ENCODE peak calls at places on chromosomes 7 and 10, in nine cellular contexts. One of them, this sample, is unnamed.
A peak's percentile ranks its signal among the peaks of the same experiment; 100 is the strongest.

GRCh38 chr7:140263277-140263676 is 86.5 kb upstream of the KDM7A start:
- DNase-seq in adrenal gland: no peak
- DNase-seq in spleen: no peak
- DNase-seq in prostate gland: no peak
- DNase-seq in uterus: no peak
- DNase-seq in Peyer's patch: peak; percentile 21
- DNase-seq in ovary: no peak
- DNase-seq in GM12878: no peak
- DNase-seq in gastrocnemius medialis: no peak
- DNase-seq in this sample: no peak

GRCh38 chr7:120792861-120793130 is 65.1 kb downstream of the TSPAN12 start:
- DNase-seq in adrenal gland: no peak
- DNase-seq in spleen: no peak
- DNase-seq in prostate gland: no peak
- DNase-seq in uterus: no peak
- DNase-seq in Peyer's patch: no peak
- DNase-seq in ovary: no peak
- DNase-seq in GM12878: no peak
- DNase-seq in gastrocnemius medialis: no peak
- DNase-seq in this sample: no peak

GRCh38 chr10:89332092-89332633 is 4.4 kb downstream of the IFIT3 start:
- DNase-seq in adrenal gland: no peak
- DNase-seq in spleen: no peak
- DNase-seq in prostate gland: no peak
- DNase-seq in uterus: no peak
- DNase-seq in Peyer's patch: peak; percentile 24
- DNase-seq in ovary: no peak
- DNase-seq in GM12878: peak; percentile 92
- DNase-seq in gastrocnemius medialis: no peak
- DNase-seq in this sample: no peak

GRCh38 chr7:150631084-150631824 is 931 bp downstream of the GIMAP6 start:
- DNase-seq in adrenal gland: peak; percentile 34
- DNase-seq in spleen: peak; percentile 85
- DNase-seq in prostate gland: no peak
- DNase-seq in uterus: no peak
- DNase-seq in Peyer's patch: peak; percentile 36
- DNase-seq in ovary: no peak
- DNase-seq in GM12878: peak; percentile 33
- DNase-seq in gastrocnemius medialis: no peak
- DNase-seq in this sample: peak; percentile 74

GRCh38 chr7:113086431-113086888 is at the start of gene GPR85:
- DNase-seq in adrenal gland: peak; percentile 18
- DNase-seq in spleen: peak; percentile 82
- DNase-seq in prostate gland: peak; percentile 37
- DNase-seq in uterus: peak; percentile 35
- DNase-seq in Peyer's patch: no peak
- DNase-seq in ovary: peak; percentile 31
- DNase-seq in GM12878: no peak
- DNase-seq in gastrocnemius medialis: peak; percentile 9
- DNase-seq in this sample: peak; percentile 41

GRCh38 chr10:15168296-15168780 is at the start of gene NMT2:
- DNase-seq in adrenal gland: peak; percentile 87
- DNase-seq in spleen: peak; percentile 98
- DNase-seq in prostate gland: no peak
- DNase-seq in uterus: peak; percentile 87
- DNase-seq in Peyer's patch: peak; percentile 41
- DNase-seq in ovary: peak; percentile 91
- DNase-seq in GM12878: no peak
- DNase-seq in gastrocnemius medialis: peak; percentile 81
- DNase-seq in this sample: no peak

GRCh38 chr7:133993547-133993946 is 133.6 kb upstream of the LRGUK start:
- DNase-seq in adrenal gland: no peak
- DNase-seq in spleen: no peak
- DNase-seq in prostate gland: no peak
- DNase-seq in uterus: no peak
- DNase-seq in Peyer's patch: no peak
- DNase-seq in ovary: no peak
- DNase-seq in GM12878: no peak
- DNase-seq in gastrocnemius medialis: no peak
- DNase-seq in this sample: no peak

GRCh38 chr7:55538538-55538937 is 33.8 kb downstream of the VOPP1 start:
- DNase-seq in adrenal gland: no peak
- DNase-seq in spleen: no peak
- DNase-seq in prostate gland: no peak
- DNase-seq in uterus: no peak
- DNase-seq in Peyer's patch: no peak
- DNase-seq in ovary: no peak
- DNase-seq in GM12878: no peak
- DNase-seq in gastrocnemius medialis: no peak
- DNase-seq in this sample: no peak

DNA sequence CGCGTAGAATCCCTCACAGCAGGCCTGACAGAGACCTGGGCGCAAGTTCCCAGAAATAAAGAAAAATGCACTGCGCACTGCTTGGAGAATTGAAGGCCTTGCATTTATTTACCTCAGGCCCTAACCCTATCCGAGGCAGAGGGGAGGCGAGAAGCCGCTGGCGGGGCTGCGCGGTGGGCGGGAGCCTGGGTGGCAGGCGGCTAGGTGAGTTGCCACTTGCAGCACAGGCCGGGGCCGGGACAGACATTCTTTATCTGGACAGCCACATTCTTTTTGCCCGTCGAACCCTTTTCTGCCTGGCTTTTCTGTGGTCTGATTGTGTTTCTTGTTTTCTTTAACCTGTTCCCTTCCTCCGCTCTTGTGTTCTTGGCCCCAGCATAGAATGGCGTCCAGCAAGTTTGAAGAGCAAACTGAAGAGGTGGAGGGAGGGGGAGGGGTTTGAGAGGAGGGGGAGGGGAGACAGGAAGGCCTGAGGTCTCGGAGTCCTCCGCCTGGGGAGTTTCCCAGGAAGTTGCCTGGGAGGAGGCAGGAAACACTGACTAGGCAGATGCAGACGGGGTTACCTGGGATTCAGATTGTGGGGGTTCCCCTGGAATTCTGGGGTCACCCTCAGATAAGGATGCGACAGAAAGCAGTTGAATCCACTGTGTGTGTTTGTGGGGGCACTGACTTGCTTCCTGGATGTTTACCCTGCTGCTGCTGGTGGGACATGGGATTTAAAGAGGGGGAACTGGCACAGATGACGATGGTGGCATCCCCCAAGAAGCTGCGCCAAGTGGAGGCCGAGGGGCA is 5.1 kb downstream of the SHH start:
- DNase-seq in adrenal gland: no peak
- DNase-seq in spleen: peak; percentile 55
- DNase-seq in prostate gland: no peak
- DNase-seq in uterus: no peak
- DNase-seq in Peyer's patch: no peak
- DNase-seq in ovary: no peak
- DNase-seq in GM12878: no peak
- DNase-seq in gastrocnemius medialis: no peak
- DNase-seq in this sample: peak; percentile 36
- H3K27me3 ChIP-seq in adrenal gland: peaks cover 41% of the 10 kb centered on the region
- H3K27me3 ChIP-seq in spleen: peaks cover 96% of the 10 kb centered on the region
- H3K27me3 ChIP-seq in prostate gland: peaks cover 18% of the 10 kb centered on the region
- H3K27me3 ChIP-seq in uterus: peaks cover 6% of the 10 kb centered on the region
- H3K27me3 ChIP-seq in Peyer's patch: peaks cover 47% of the 10 kb centered on the region
- H3K27me3 ChIP-seq in ovary: peaks cover 5% of the 10 kb centered on the region
- H3K27me3 ChIP-seq in GM12878: peaks cover 12% of the 10 kb centered on the region
- H3K27me3 ChIP-seq in gastrocnemius medialis: peaks cover 92% of the 10 kb centered on the region
- H3K27me3 ChIP-seq in this sample: peaks cover 99% of the 10 kb centered on the region

GRCh38 chr10:122124342-122124741 is 135.4 kb downstream of the TACC2 start:
- DNase-seq in adrenal gland: no peak
- DNase-seq in spleen: no peak
- DNase-seq in prostate gland: no peak
- DNase-seq in uterus: no peak
- DNase-seq in Peyer's patch: no peak
- DNase-seq in ovary: no peak
- DNase-seq in GM12878: no peak
- DNase-seq in gastrocnemius medialis: no peak
- DNase-seq in this sample: no peak

GRCh38 chr10:122124808-122125207 is 135.8 kb downstream of the TACC2 start:
- DNase-seq in adrenal gland: no peak
- DNase-seq in spleen: no peak
- DNase-seq in prostate gland: no peak
- DNase-seq in uterus: no peak
- DNase-seq in Peyer's patch: no peak
- DNase-seq in ovary: no peak
- DNase-seq in GM12878: no peak
- DNase-seq in gastrocnemius medialis: no peak
- DNase-seq in this sample: no peak

GRCh38 chr10:122127943-122128342 is 139.0 kb downstream of the TACC2 start:
- DNase-seq in adrenal gland: peak; percentile 50
- DNase-seq in spleen: no peak
- DNase-seq in prostate gland: no peak
- DNase-seq in uterus: no peak
- DNase-seq in Peyer's patch: no peak
- DNase-seq in ovary: no peak
- DNase-seq in GM12878: no peak
- DNase-seq in gastrocnemius medialis: peak; percentile 89
- DNase-seq in this sample: no peak

GRCh38 chr10:122128357-122128756 is 139.4 kb downstream of the TACC2 start:
- DNase-seq in adrenal gland: peak; percentile 80
- DNase-seq in spleen: no peak
- DNase-seq in prostate gland: no peak
- DNase-seq in uterus: peak; percentile 79
- DNase-seq in Peyer's patch: no peak
- DNase-seq in ovary: no peak
- DNase-seq in GM12878: no peak
- DNase-seq in gastrocnemius medialis: peak; percentile 60
- DNase-seq in this sample: peak; percentile 84

DNA sequence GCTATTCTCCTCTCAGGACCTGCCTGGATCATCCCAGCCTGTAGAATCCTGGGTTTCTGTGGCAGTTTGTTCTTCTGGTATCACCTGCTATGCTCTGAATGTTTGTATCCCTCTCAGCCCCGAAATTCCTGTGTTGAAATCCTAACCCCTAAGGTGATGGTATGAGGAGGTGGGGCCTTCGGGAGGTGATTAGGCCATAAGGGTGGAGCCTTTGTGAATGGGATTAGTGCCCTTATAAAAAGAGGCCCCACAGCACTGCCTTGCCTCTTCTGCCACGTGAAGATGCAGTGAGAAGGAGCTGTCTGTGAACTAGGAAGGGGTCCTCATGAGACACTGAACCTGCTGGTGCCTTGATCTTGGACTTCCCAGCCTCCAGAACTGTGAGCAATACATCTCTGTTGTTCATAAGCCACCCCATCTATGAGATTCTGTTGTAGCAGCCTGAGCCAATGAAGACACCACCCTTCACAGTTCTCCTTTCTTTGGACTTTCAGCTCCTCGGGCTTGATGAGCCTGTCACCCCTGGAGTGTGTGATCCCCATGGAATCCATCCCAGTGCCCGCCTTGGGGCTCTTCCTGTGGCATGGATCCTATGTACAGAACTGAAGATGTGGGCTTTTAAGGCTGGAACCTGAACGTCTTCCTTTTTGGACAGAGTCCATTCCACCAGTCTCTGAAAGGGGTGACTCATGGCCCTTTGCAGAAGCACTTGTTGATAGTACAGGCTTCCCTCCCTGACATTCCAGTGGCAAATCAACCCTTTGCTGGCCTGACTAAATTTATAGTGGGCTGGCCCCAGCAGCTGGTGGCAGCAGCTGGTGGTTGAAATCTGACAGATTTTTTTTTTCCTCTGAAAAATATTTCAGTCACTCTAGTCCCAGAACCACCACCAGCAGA is 138.0 kb downstream of the TACC2 start:
- DNase-seq in adrenal gland: peak; percentile 81
- DNase-seq in spleen: no peak
- DNase-seq in prostate gland: peak; percentile 55
- DNase-seq in uterus: peak; percentile 41
- DNase-seq in Peyer's patch: no peak
- DNase-seq in ovary: no peak
- DNase-seq in GM12878: no peak
- DNase-seq in gastrocnemius medialis: peak; percentile 70
- DNase-seq in this sample: no peak
- H3K27ac ChIP-seq in adrenal gland: peak overlapping the region; percentile 67
- H3K27ac ChIP-seq in spleen: no peak overlapping the region
- H3K27ac ChIP-seq in prostate gland: peak overlapping the region; percentile 70
- H3K27ac ChIP-seq in uterus: peak overlapping the region; percentile 91
- H3K27ac ChIP-seq in Peyer's patch: peak overlapping the region; percentile 80
- H3K27ac ChIP-seq in ovary: peak overlapping the region; percentile 4
- H3K27ac ChIP-seq in GM12878: no peak overlapping the region
- H3K27ac ChIP-seq in gastrocnemius medialis: peak overlapping the region; percentile 84
- H3K27ac ChIP-seq in this sample: peak overlapping the region; percentile 74

GRCh38 chr7:124130-124949 is 68.0 kb upstream of the FAM20C start:
- DNase-seq in adrenal gland: no peak
- DNase-seq in spleen: no peak
- DNase-seq in prostate gland: no peak
- DNase-seq in uterus: no peak
- DNase-seq in Peyer's patch: peak; percentile 9
- DNase-seq in ovary: no peak
- DNase-seq in GM12878: no peak
- DNase-seq in gastrocnemius medialis: no peak
- DNase-seq in this sample: no peak

GRCh38 chr7:123237-123636 is 69.1 kb upstream of the FAM20C start:
- DNase-seq in adrenal gland: no peak
- DNase-seq in spleen: no peak
- DNase-seq in prostate gland: no peak
- DNase-seq in uterus: no peak
- DNase-seq in Peyer's patch: peak; percentile 13
- DNase-seq in ovary: no peak
- DNase-seq in GM12878: no peak
- DNase-seq in gastrocnemius medialis: no peak
- DNase-seq in this sample: no peak

GRCh38 chr7:126368-126767 is 66.0 kb upstream of the FAM20C start:
- DNase-seq in adrenal gland: no peak
- DNase-seq in spleen: no peak
- DNase-seq in prostate gland: no peak
- DNase-seq in uterus: no peak
- DNase-seq in Peyer's patch: no peak
- DNase-seq in ovary: no peak
- DNase-seq in GM12878: no peak
- DNase-seq in gastrocnemius medialis: no peak
- DNase-seq in this sample: no peak

GRCh38 chr7:125661-126060 is 66.7 kb upstream of the FAM20C start:
- DNase-seq in adrenal gland: no peak
- DNase-seq in spleen: no peak
- DNase-seq in prostate gland: no peak
- DNase-seq in uterus: no peak
- DNase-seq in Peyer's patch: no peak
- DNase-seq in ovary: no peak
- DNase-seq in GM12878: no peak
- DNase-seq in gastrocnemius medialis: no peak
- DNase-seq in this sample: no peak

GRCh38 chr7:125061-125471 is 67.3 kb upstream of the FAM20C start:
- DNase-seq in adrenal gland: no peak
- DNase-seq in spleen: no peak
- DNase-seq in prostate gland: no peak
- DNase-seq in uterus: no peak
- DNase-seq in Peyer's patch: peak; percentile 1
- DNase-seq in ovary: no peak
- DNase-seq in GM12878: no peak
- DNase-seq in gastrocnemius medialis: no peak
- DNase-seq in this sample: no peak
- TF ChIP-seq POLR2A in adrenal gland: no peak
- TF ChIP-seq POLR2A in spleen: no peak
- TF ChIP-seq POLR2A in prostate gland: no peak
- TF ChIP-seq POLR2A in uterus: no peak
- TF ChIP-seq POLR2A in Peyer's patch: no peak
- TF ChIP-seq POLR2A in ovary: no peak
- TF ChIP-seq POLR2A in GM12878: no peak
- TF ChIP-seq POLR2A in gastrocnemius medialis: no peak
- TF ChIP-seq POLR2A in this sample: no peak

GRCh38 chr10:70283071-70283444 is 746 bp downstream of the NPFFR1 start:
- DNase-seq in adrenal gland: no peak
- DNase-seq in spleen: no peak
- DNase-seq in prostate gland: no peak
- DNase-seq in uterus: no peak
- DNase-seq in Peyer's patch: no peak
- DNase-seq in ovary: no peak
- DNase-seq in GM12878: no peak
- DNase-seq in gastrocnemius medialis: no peak
- DNase-seq in this sample: no peak

GRCh38 chr10:70286616-70287015 is 2.8 kb upstream of the NPFFR1 start:
- DNase-seq in adrenal gland: peak; percentile 8
- DNase-seq in spleen: no peak
- DNase-seq in prostate gland: no peak
- DNase-seq in uterus: no peak
- DNase-seq in Peyer's patch: no peak
- DNase-seq in ovary: no peak
- DNase-seq in GM12878: no peak
- DNase-seq in gastrocnemius medialis: no peak
- DNase-seq in this sample: no peak

GRCh38 chr10:70283445-70284399 is at the start of gene NPFFR1:
- DNase-seq in adrenal gland: peak; percentile 5
- DNase-seq in spleen: no peak
- DNase-seq in prostate gland: no peak
- DNase-seq in uterus: no peak
- DNase-seq in Peyer's patch: no peak
- DNase-seq in ovary: no peak
- DNase-seq in GM12878: no peak
- DNase-seq in gastrocnemius medialis: no peak
- DNase-seq in this sample: no peak

GRCh38 chr10:70285432-70285831 is 1.6 kb upstream of the NPFFR1 start:
- DNase-seq in adrenal gland: peak; percentile 9
- DNase-seq in spleen: no peak
- DNase-seq in prostate gland: no peak
- DNase-seq in uterus: no peak
- DNase-seq in Peyer's patch: no peak
- DNase-seq in ovary: no peak
- DNase-seq in GM12878: no peak
- DNase-seq in gastrocnemius medialis: no peak
- DNase-seq in this sample: no peak

DNA sequence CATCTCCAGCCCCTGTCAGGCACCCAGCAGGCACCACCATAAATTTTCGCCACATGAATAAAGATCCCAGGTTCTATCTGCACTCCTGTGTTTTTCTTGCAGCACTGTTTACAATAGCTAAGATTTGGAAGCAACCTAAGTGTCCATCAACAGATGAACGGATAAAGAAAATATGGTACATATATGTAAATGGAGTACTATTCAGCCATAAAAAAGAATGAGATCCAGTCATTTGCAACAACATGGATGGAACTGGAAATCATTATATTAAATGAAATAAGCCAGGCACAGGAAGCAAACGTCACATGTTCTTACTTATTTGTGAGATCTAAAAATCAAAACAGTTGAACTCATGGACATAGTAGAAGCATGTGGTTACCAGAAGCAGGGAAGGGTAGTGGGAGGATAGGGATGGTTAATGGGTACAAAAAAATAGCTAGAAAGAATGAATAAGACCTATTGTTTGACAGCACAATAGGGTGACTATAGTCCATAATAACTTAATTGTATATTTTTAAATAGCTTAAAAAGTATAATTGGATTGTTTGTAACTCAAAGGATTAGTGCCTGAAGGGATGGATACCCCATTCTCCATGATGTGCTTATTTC is 842 bp upstream of the NPFFR1 start:
- DNase-seq in adrenal gland: no peak
- DNase-seq in spleen: no peak
- DNase-seq in prostate gland: no peak
- DNase-seq in uterus: no peak
- DNase-seq in Peyer's patch: no peak
- DNase-seq in ovary: no peak
- DNase-seq in GM12878: no peak
- DNase-seq in gastrocnemius medialis: no peak
- DNase-seq in this sample: no peak
- H3K27me3 ChIP-seq in adrenal gland: peaks cover 42% of the 10 kb centered on the region
- H3K27me3 ChIP-seq in spleen: peaks cover 14% of the 10 kb centered on the region
- H3K27me3 ChIP-seq in prostate gland: no peaks in the 10 kb centered on the region
- H3K27me3 ChIP-seq in uterus: peaks cover 17% of the 10 kb centered on the region
- H3K27me3 ChIP-seq in Peyer's patch: peaks cover 15% of the 10 kb centered on the region
- H3K27me3 ChIP-seq in ovary: no peaks in the 10 kb centered on the region
- H3K27me3 ChIP-seq in GM12878: peaks cover 7% of the 10 kb centered on the region
- H3K27me3 ChIP-seq in gastrocnemius medialis: peaks cover 33% of the 10 kb centered on the region
- H3K27me3 ChIP-seq in this sample: peaks cover 32% of the 10 kb centered on the region

This sample was measured in heart left ventricle.